ENCODE peak calls at places on chromosomes 3 and 15, in ten cellular contexts. H is tibial artery, L is ovary, X is neural crest cell, V is AG09309, N is HL-60, S is adrenal gland, W is fibroblast of the aortic adventitia, Y is lower leg skin, K is lung. E is an unnamed sample.

GRCh38 chr15:52466134-52466701 is 62.5 kb downstream of the MYO5A start:
- DNase-seq in H (peak), L (no peak), X (no peak), V (no peak), N (peak), S (peak), W (no peak), Y (no peak), K (no peak), E (peak)

GRCh38 chr15:64045774-64046346 is 425 bp downstream of the DAPK2 start:
- DNase-seq in H (peak), L (peak), X (peak), V (no peak), N (no peak), S (peak), W (no peak), Y (no peak), K (no peak), E (no peak)

GRCh38 chr15:31554261-31554660 is 227.6 kb downstream of the KLF13 start:
- DNase-seq in H (peak), L (peak), X (no peak), V (peak), N (no peak), S (peak), W (peak), Y (no peak), K (peak), E (no peak)

GRCh38 chr15:28191832-28192231 is 92.7 kb upstream of the OCA2 start:
- DNase-seq in H (no peak), L (peak), X (peak), V (peak), N (no peak), S (peak), W (peak), Y (no peak), K (peak), E (no peak)

GRCh38 chr15:99279290-99279689 is 28.0 kb downstream of the LRRC28 start:
- DNase-seq in H (no peak), L (no peak), X (no peak), V (no peak), N (no peak), S (no peak), W (no peak), Y (no peak), K (no peak), E (no peak)

GRCh38 chr3:45182915-45183881 is 37.0 kb upstream of the CDCP1 start:
- DNase-seq in H (peak), L (no peak), X (no peak), V (no peak), N (no peak), S (peak), W (peak), Y (no peak), K (peak), E (no peak)

GRCh38 chr3:15007681-15008141 is 57.4 kb downstream of the MRPS25 start:
- DNase-seq in H (no peak), L (no peak), X (no peak), V (peak), N (no peak), S (peak), W (peak), Y (peak), K (no peak), E (no peak)

GRCh38 chr3:134373942-134374790 is at the start of gene AMOTL2:
- DNase-seq in H (peak), L (peak), X (peak), V (peak), N (peak), S (peak), W (peak), Y (peak), K (peak), E (peak)

GRCh38 chr3:123782488-123782887 is 101.6 kb downstream of the MYLK start:
- DNase-seq in H (no peak), L (no peak), X (no peak), V (no peak), N (no peak), S (no peak), W (no peak), Y (no peak), K (no peak), E (peak)

GRCh38 chr15:73956276-73957086 is 30.2 kb downstream of the LOXL1 start:
- DNase-seq in H (peak), L (no peak), X (no peak), V (peak), N (peak), S (no peak), W (peak), Y (peak), K (no peak), E (no peak)

GRCh38 chr3:106206165-106206564 is 337.4 kb upstream of the CBLB start:
- DNase-seq in H (no peak), L (no peak), X (no peak), V (no peak), N (no peak), S (no peak), W (no peak), Y (no peak), K (no peak), E (peak)

DNA sequence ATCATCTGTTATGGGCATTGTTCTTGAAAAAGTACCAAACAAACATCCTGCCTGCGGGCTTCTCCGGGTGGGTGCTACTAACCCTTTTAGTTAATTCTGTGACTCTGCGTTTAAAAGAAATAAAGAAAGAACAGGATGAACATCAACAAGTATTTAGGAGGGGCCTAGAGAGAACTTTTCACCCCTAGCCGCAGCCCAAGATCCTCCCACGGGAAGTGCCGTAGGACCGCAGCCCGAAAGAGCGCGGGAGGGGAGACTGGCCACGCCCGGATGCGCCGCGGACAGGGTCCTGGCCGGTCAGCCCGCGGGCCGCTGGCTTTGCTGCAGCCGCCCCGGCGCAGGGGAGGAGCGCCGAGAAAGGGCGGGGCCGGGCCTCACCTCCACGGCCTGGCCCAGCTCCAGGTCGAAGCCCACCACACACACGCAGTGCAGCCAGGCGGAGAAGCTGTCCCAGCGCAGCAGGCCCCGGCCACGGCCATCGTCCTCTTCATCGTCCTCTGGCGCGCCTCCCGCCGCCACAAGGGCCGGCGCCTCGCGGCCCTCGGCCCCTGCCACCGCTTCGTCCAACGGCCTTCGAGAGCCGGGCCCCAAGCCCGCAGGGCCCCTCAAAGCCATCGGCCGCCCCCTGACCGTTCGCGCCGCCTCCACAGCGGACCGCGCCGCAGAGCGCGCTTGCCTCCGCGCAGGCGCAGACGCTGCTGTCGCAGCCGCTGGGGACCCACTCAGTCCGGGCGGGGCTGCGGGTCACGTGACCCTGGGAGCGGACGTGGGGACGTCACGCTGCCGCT is at the start of gene DENND6A:
- DNase-seq in H (peak), L (peak), X (peak), V (peak), N (peak), S (peak), W (peak), Y (peak), K (peak), E (peak)
- TF ChIP-seq CTCF in H (no peak), L (no peak), X (no peak), V (no peak), N (no peak), S (peak), W (no peak), Y (no peak), K (no peak), E (no peak)

GRCh38 chr3:94305835-94306685 is 243.2 kb downstream of the NSUN3 start:
- DNase-seq in H (no peak), L (no peak), X (no peak), V (no peak), N (no peak), S (no peak), W (no peak), Y (no peak), K (no peak), E (no peak)

GRCh38 chr3:94311651-94312050 is 248.8 kb downstream of the NSUN3 start:
- DNase-seq in H (no peak), L (no peak), X (no peak), V (no peak), N (no peak), S (no peak), W (no peak), Y (no peak), K (no peak), E (no peak)

GRCh38 chr3:94307588-94307987 is 244.7 kb downstream of the NSUN3 start:
- DNase-seq in H (no peak), L (no peak), X (no peak), V (no peak), N (no peak), S (no peak), W (no peak), Y (no peak), K (no peak), E (no peak)

GRCh38 chr3:94310736-94311135 is 247.9 kb downstream of the NSUN3 start:
- DNase-seq in H (no peak), L (no peak), X (no peak), V (no peak), N (no peak), S (no peak), W (no peak), Y (no peak), K (no peak), E (no peak)

GRCh38 chr3:94308767-94309166 is 245.9 kb downstream of the NSUN3 start:
- DNase-seq in H (no peak), L (no peak), X (no peak), V (no peak), N (no peak), S (no peak), W (no peak), Y (no peak), K (no peak), E (no peak)
- TF ChIP-seq CTCF in H (no peak), L (no peak), X (no peak), V (no peak), N (no peak), S (no peak), W (no peak), Y (no peak), K (no peak), E (no peak)

DNA sequence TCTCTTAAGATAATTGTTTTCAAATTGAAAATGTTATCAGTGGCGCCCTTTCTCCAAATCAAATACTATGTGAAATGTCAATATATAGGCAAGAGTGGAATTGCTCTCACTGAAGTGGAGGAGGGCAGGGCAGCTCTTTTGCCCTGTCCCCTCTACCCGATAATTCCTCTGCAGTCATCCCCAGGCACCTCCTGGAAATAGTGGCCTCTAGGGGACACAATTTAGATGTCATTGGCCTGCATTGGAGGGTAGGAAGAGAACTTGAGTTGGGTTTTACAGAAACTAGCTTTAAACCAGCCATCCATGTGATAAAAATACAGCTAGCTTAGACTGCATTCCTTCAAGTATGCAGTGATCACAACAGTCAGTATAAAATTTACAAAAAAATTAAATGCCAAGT is 288.9 kb downstream of the EDEM1 start:
- DNase-seq in H (no peak), L (no peak), X (no peak), V (no peak), N (no peak), S (no peak), W (no peak), Y (no peak), K (no peak), E (no peak)
- TF ChIP-seq CTCF in H (no peak), L (no peak), X (no peak), V (no peak), N (no peak), S (no peak), W (no peak), Y (no peak), K (no peak), E (no peak)

GRCh38 chr15:101647251-101647650 is 4.9 kb downstream of the TM2D3 start:
- DNase-seq in H (no peak), L (no peak), X (no peak), V (no peak), N (no peak), S (peak), W (no peak), Y (no peak), K (no peak), E (no peak)
- TF ChIP-seq CTCF in H (no peak), L (no peak), X (no peak), V (no peak), N (no peak), S (peak), W (no peak), Y (no peak), K (no peak), E (no peak)

E was measured in GM13977.